ENCODE peak calls at places on chromosomes 11 and 22, in eight cellular contexts. B is activated CD4-positive, alpha-beta T cell treated with anti-CD3 and anti-CD28 coated beads, Interleukin-2, amount 50 U/mL, for 1 hour; M is AML-193; D is fibroblast of the conjunctiva; P is spleen; R is aorta; N is T-helper 9 cell; A is renal cortical epithelial cell. T is an unnamed sample.

GRCh38 chr22:29108137-29108536 is 35.3 kb downstream of the KREMEN1 start:
- DNase-seq in B (no peak), M (no peak), D (no peak), P (no peak), R (no peak), N (no peak), A (peak; percentile 52), T (no peak)

GRCh38 chr11:91773090-91773489 is 451.5 kb upstream of the FAT3 start:
- DNase-seq in B (no peak), M (no peak), D (no peak), P (no peak), R (no peak), N (no peak), A (peak; percentile 44), T (no peak)

GRCh38 chr22:25448435-25449051 is 115.9 kb upstream of the GRK3 start:
- DNase-seq in B (no peak), M (no peak), D (no peak), P (no peak), R (no peak), N (peak; percentile 3), A (no peak), T (no peak)

GRCh38 chr22:39287076-39287743 is 32.2 kb downstream of the RPL3 start:
- DNase-seq in B (no peak), M (peak; percentile 41), D (no peak), P (peak; percentile 87), R (peak; percentile 78), N (no peak), A (peak; percentile 92), T (no peak)

GRCh38 chr22:28891156-28891733 is 7.9 kb downstream of the ZNRF3 start:
- DNase-seq in B (no peak), M (no peak), D (no peak), P (no peak), R (no peak), N (no peak), A (no peak), T (peak; percentile 7)

GRCh38 chr22:38873469-38874411 is 1.7 kb upstream of the CBX6 start:
- DNase-seq in B (peak; percentile 46), M (no peak), D (no peak), P (no peak), R (no peak), N (peak; percentile 30), A (peak; percentile 58), T (peak; percentile 53)

GRCh38 chr22:45905924-45906865 is 70.8 kb downstream of the WNT7B start:
- DNase-seq in B (no peak), M (no peak), D (peak; percentile 8), P (no peak), R (peak; percentile 67), N (no peak), A (peak; percentile 36), T (no peak)

GRCh38 chr11:27570542-27570941 is 64.0 kb upstream of the LIN7C start:
- DNase-seq in B (no peak), M (no peak), D (no peak), P (no peak), R (no peak), N (no peak), A (no peak), T (no peak)

GRCh38 chr11:128653828-128654231 is 40.0 kb upstream of the FLI1 start:
- DNase-seq in B (no peak), M (no peak), D (peak; percentile 10), P (peak; percentile 81), R (peak; percentile 75), N (no peak), A (peak; percentile 48), T (peak; percentile 74)

GRCh38 chr11:125167954-125168821 is 3.6 kb downstream of the PKNOX2 start:
- DNase-seq in B (no peak), M (no peak), D (peak; percentile 79), P (no peak), R (no peak), N (no peak), A (no peak), T (no peak)

GRCh38 chr22:36323182-36323854 is 64.4 kb downstream of the MYH9 start:
- DNase-seq in B (no peak), M (no peak), D (peak; percentile 57), P (no peak), R (peak; percentile 87), N (no peak), A (peak; percentile 47), T (peak; percentile 97)

GRCh38 chr11:76626921-76627391 is 43.6 kb downstream of the LRRC32 start:
- DNase-seq in B (no peak), M (peak; percentile 54), D (no peak), P (no peak), R (peak; percentile 63), N (no peak), A (peak; percentile 52), T (peak; percentile 52)

GRCh38 chr11:132043714-132044113 is 673.3 kb downstream of the NTM start:
- DNase-seq in B (no peak), M (no peak), D (no peak), P (no peak), R (no peak), N (no peak), A (no peak), T (no peak)

GRCh38 chr11:910044-910588 is 494 bp downstream of the CHID1 start:
- DNase-seq in B (no peak), M (no peak), D (no peak), P (no peak), R (no peak), N (peak; percentile 8), A (no peak), T (no peak)

GRCh38 chr11:106152824-106153223 is 75.4 kb downstream of the AASDHPPT start:
- DNase-seq in B (no peak), M (no peak), D (no peak), P (no peak), R (no peak), N (no peak), A (peak; percentile 71), T (no peak)

GRCh38 chr11:95570845-95571244 is 218.7 kb downstream of the FAM76B start:
- DNase-seq in B (no peak), M (no peak), D (no peak), P (no peak), R (no peak), N (no peak), A (no peak), T (no peak)

GRCh38 chr22:22380098-22381030 is 128.2 kb downstream of the ZNF280B start:
- DNase-seq in B (no peak), M (no peak), D (no peak), P (peak; percentile 90), R (no peak), N (no peak), A (no peak), T (no peak)

GRCh38 chr11:34105957-34106504 is 602 bp downstream of the NAT10 start:
- DNase-seq in B (no peak), M (peak; percentile 22), D (no peak), P (no peak), R (no peak), N (no peak), A (peak; percentile 21), T (no peak)

GRCh38 chr11:108697872-108698473 is 33.1 kb downstream of the DDX10 start:
- DNase-seq in B (peak; percentile 13), M (peak; percentile 83), D (peak; percentile 70), P (no peak), R (peak; percentile 55), N (no peak), A (peak; percentile 71), T (no peak)

GRCh38 chr11:6258571-6258998 is 1.1 kb upstream of the CCKBR start:
- DNase-seq in B (no peak), M (no peak), D (no peak), P (no peak), R (no peak), N (no peak), A (no peak), T (no peak)

GRCh38 chr11:10379433-10379832 is 74.6 kb downstream of the ADM start:
- DNase-seq in B (no peak), M (no peak), D (no peak), P (no peak), R (no peak), N (no peak), A (no peak), T (no peak)

GRCh38 chr22:30127749-30128166 is 47.5 kb downstream of the HORMAD2 start:
- DNase-seq in B (no peak), M (peak; percentile 24), D (no peak), P (no peak), R (no peak), N (no peak), A (peak; percentile 2), T (no peak)

GRCh38 chr11:102293873-102294601 is 23.2 kb upstream of the BIRC3 start:
- DNase-seq in B (no peak), M (peak; percentile 69), D (peak; percentile 47), P (no peak), R (no peak), N (no peak), A (peak; percentile 79), T (no peak)

T was measured in sigmoid colon.